ENCODE peak calls at places on chromosome 4, in eight cellular contexts. Q is tibial nerve, W is transverse colon, Z is uterus, K is adrenal gland, P is vagina, H is stomach, A is A549. G is an unnamed sample.

GRCh38 chr4:128516568-128516967 is 229.0 kb upstream of the PGRMC2 start:
- DNase-seq in Q (no peak), W (no peak), Z (no peak), K (no peak), P (no peak), H (no peak), A (no peak), G (peak; percentile 57)

GRCh38 chr4:101944649-101945048 is 154.1 kb downstream of the BANK1 start:
- DNase-seq in Q (no peak), W (no peak), Z (no peak), K (no peak), P (no peak), H (no peak), A (no peak), G (no peak)

GRCh38 chr4:27861802-27862201 is 1001.2 kb downstream of the STIM2 start:
- DNase-seq in Q (no peak), W (no peak), Z (no peak), K (no peak), P (no peak), H (no peak), A (no peak), G (no peak)

GRCh38 chr4:993111-994029 is at the start of gene SLC26A1:
- DNase-seq in Q (no peak), W (peak; percentile 52), Z (no peak), K (peak; percentile 81), P (no peak), H (peak; percentile 60), A (no peak), G (no peak)

GRCh38 chr4:8709729-8710360 is 117.3 kb downstream of the CPZ start:
- DNase-seq in Q (peak; percentile 1), W (peak; percentile 2), Z (peak; percentile 2), K (peak; percentile 18), P (no peak), H (no peak), A (no peak), G (no peak)

GRCh38 chr4:81052119-81053068 is 21.9 kb downstream of the BMP3 start:
- DNase-seq in Q (peak; percentile 48), W (peak; percentile 79), Z (no peak), K (peak; percentile 55), P (no peak), H (peak; percentile 52), A (no peak), G (peak; percentile 19)

GRCh38 chr4:104693601-104694201 is 199.0 kb upstream of the CXXC4 start:
- DNase-seq in Q (no peak), W (no peak), Z (no peak), K (no peak), P (no peak), H (no peak), A (no peak), G (no peak)

GRCh38 chr4:54586343-54586953 is 71.3 kb upstream of the KIT start:
- DNase-seq in Q (no peak), W (peak; percentile 33), Z (no peak), K (no peak), P (no peak), H (no peak), A (no peak), G (peak; percentile 32)

GRCh38 chr4:25970691-25971427 is 56.8 kb downstream of the SMIM20 start:
- DNase-seq in Q (no peak), W (peak; percentile 39), Z (no peak), K (no peak), P (no peak), H (no peak), A (no peak), G (no peak)

GRCh38 chr4:60683357-60683756 is 516.8 kb upstream of the ADGRL3 start:
- DNase-seq in Q (no peak), W (no peak), Z (no peak), K (no peak), P (no peak), H (no peak), A (no peak), G (no peak)

GRCh38 chr4:144594471-144594986 is 51.4 kb upstream of the HHIP start:
- DNase-seq in Q (no peak), W (no peak), Z (no peak), K (no peak), P (no peak), H (no peak), A (no peak), G (no peak)

GRCh38 chr4:144597171-144597570 is 48.8 kb upstream of the HHIP start:
- DNase-seq in Q (no peak), W (no peak), Z (no peak), K (no peak), P (no peak), H (no peak), A (no peak), G (no peak)

GRCh38 chr4:144595681-144596080 is 50.3 kb upstream of the HHIP start:
- DNase-seq in Q (no peak), W (no peak), Z (no peak), K (no peak), P (no peak), H (no peak), A (no peak), G (no peak)

GRCh38 chr4:144599621-144600020 is 46.3 kb upstream of the HHIP start:
- DNase-seq in Q (no peak), W (no peak), Z (no peak), K (no peak), P (no peak), H (no peak), A (no peak), G (no peak)
- TF ChIP-seq POLR2A in Q (no peak), W (no peak), Z (no peak), K (no peak), P (no peak), H (no peak), A (no peak), G (no peak)

GRCh38 chr4:143335979-143336827 is 473 bp upstream of the GAB1 start:
- DNase-seq in Q (peak; percentile 75), W (peak; percentile 92), Z (peak; percentile 93), K (peak; percentile 91), P (no peak), H (peak; percentile 87), A (peak; percentile 38), G (peak; percentile 89)
- TF ChIP-seq POLR2A in Q (peak; percentile 67), W (peak; percentile 65), Z (peak; percentile 33), K (no peak), P (peak; percentile 0), H (no peak), A (peak; percentile 18), G (peak; percentile 47)

GRCh38 chr4:3307486-3307885 is 14.7 kb downstream of the RGS12 start:
- DNase-seq in Q (peak; percentile 2), W (no peak), Z (no peak), K (no peak), P (no peak), H (no peak), A (no peak), G (no peak)

GRCh38 chr4:3306465-3306864 is 13.6 kb downstream of the RGS12 start:
- DNase-seq in Q (peak; percentile 4), W (no peak), Z (no peak), K (no peak), P (no peak), H (peak; percentile 8), A (no peak), G (no peak)

GRCh38 chr4:3307060-3307459 is 14.2 kb downstream of the RGS12 start:
- DNase-seq in Q (peak; percentile 3), W (no peak), Z (no peak), K (no peak), P (no peak), H (no peak), A (no peak), G (no peak)

GRCh38 chr4:3304831-3305609 is 12.2 kb downstream of the RGS12 start:
- DNase-seq in Q (peak; percentile 12), W (no peak), Z (peak; percentile 49), K (peak; percentile 84), P (no peak), H (no peak), A (no peak), G (no peak)

DNA sequence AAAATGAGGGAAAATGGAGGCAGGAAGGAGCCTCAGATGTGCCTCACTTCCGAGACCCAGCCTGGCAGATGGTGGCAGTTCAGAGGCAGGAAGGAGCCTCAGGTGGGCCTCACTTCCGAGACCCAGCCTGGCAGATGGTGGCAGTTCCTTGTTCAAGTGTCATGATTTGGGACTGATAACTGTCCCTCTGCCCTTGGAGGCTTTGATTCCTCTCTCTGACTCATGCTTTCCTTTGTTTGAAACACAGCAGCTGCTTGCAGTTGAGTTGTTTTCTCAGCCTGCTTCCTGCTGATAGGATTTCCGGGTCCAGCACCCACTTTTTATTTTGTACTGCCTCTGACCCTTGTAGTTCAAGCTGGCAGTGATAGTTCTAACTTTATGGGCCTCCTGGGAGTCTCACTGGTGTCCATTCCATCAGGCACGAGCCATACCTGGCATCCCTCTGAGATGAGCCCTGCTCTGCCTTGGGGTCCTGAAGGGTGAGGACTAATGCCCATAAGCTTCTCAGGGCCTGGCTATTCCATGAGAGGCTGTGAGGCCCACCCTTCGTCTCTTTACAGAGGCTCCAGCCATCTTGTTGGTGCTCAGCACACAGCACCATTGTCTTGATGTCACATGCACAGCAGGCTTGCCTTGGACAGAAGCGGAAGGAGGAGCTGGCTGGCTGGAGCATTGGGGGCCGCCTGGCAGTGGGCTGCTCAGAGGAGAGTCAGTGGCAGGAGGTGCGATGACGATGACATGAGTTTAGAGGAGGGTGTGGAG is 13.0 kb downstream of the RGS12 start:
- DNase-seq in Q (peak; percentile 1), W (no peak), Z (peak; percentile 29), K (no peak), P (no peak), H (no peak), A (no peak), G (no peak)
- TF ChIP-seq POLR2A in Q (no peak), W (no peak), Z (no peak), K (no peak), P (no peak), H (no peak), A (no peak), G (no peak)

DNA sequence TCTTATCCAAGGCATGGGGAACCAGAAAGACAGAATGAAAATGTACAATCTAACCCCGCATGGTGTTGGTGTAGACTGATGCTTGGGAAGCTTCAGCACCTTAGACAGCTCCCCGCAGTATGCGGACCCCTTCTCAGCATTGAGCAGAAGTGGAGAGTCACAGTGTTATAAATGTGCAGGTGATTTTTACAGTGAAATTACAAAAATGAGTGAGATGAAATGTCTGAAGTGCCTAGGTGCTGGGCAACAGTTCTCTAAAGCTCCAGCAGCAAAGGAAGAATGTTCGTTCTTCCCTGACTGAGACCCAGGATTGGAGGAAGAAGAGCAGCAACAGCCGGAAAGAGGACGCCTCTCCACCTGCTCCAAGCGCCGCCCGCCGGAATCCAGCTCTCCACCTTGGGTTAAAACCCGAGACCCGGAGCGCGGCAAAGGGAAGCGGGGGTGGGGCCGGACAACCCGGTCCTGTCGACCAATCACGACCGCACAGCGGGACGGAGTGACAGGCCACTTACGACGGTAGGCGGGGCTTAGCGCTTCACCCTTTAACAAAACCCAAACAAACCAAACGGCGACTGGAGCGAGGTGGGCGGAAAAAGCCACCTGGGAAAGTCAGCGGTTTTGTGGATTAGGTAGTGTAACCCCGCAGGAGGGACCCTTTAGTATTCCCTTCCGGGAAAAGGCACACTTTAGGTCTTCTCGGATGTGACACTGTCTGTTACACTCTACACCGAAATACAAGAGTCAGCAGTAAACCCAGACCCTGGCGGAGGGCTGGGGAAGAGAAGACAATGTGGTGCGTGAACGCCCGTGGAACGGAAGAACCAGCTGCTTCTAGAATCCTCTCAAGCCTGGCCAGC is at the start of gene GLRA3:
- DNase-seq in Q (no peak), W (peak; percentile 15), Z (no peak), K (peak; percentile 91), P (no peak), H (peak; percentile 36), A (peak; percentile 67), G (peak; percentile 66)
- TF ChIP-seq POLR2A in Q (no peak), W (no peak), Z (no peak), K (peak; percentile 21), P (no peak), H (no peak), A (no peak), G (no peak)

GRCh38 chr4:10096976-10097330 is 19.6 kb downstream of the WDR1 start:
- DNase-seq in Q (no peak), W (no peak), Z (no peak), K (no peak), P (no peak), H (no peak), A (no peak), G (peak; percentile 39)
- TF ChIP-seq POLR2A in Q (no peak), W (no peak), Z (no peak), K (no peak), P (no peak), H (no peak), A (no peak), G (no peak)

G was measured in erythroblast.